ENCODE peak calls at places on chromosomes 2 and 18, in nine cellular contexts. Y is thoracic aorta, Z is GM23338, G is GM12878, J is colonic mucosa, U is suprapubic skin, F is gastrocnemius medialis, S is foreskin keratinocyte, O is testis. X is an unnamed sample.

GRCh38 chr2:214874694-214875093 is 65.2 kb upstream of the BARD1 start:
- DNase-seq in Y (no peak), Z (no peak), G (no peak), J (no peak), U (no peak), F (no peak), S (no peak), O (no peak), X (no peak)

GRCh38 chr2:84459944-84460429 is 907 bp upstream of the SUCLG1 start:
- DNase-seq in Y (no peak), Z (peak; percentile 34), G (no peak), J (no peak), U (no peak), F (no peak), S (no peak), O (no peak), X (no peak)

GRCh38 chr2:203594541-203594940 is 59.4 kb upstream of the RAPH1 start:
- DNase-seq in Y (no peak), Z (no peak), G (no peak), J (no peak), U (no peak), F (no peak), S (no peak), O (no peak), X (no peak)

GRCh38 chr2:9248363-9248762 is 41.8 kb downstream of the ASAP2 start:
- DNase-seq in Y (no peak), Z (no peak), G (no peak), J (peak; percentile 69), U (no peak), F (no peak), S (no peak), O (no peak), X (no peak)

GRCh38 chr18:40878371-40878770 is 1076.7 kb upstream of the PIK3C3 start:
- DNase-seq in Y (no peak), Z (peak; percentile 42), G (no peak), J (no peak), U (no peak), F (no peak), S (no peak), O (no peak), X (no peak)

GRCh38 chr2:97355887-97356286 is 233.8 kb downstream of the ANKRD36B start:
- DNase-seq in Y (no peak), Z (peak; percentile 24), G (no peak), J (no peak), U (no peak), F (no peak), S (no peak), O (no peak), X (no peak)

GRCh38 chr2:45469314-45470099 is 141.6 kb downstream of the SRBD1 start:
- DNase-seq in Y (no peak), Z (no peak), G (no peak), J (no peak), U (no peak), F (no peak), S (no peak), O (no peak), X (no peak)

GRCh38 chr2:27422958-27423357 is 5.5 kb upstream of the NRBP1 start:
- DNase-seq in Y (no peak), Z (no peak), G (no peak), J (no peak), U (no peak), F (no peak), S (no peak), O (no peak), X (no peak)

GRCh38 chr18:56139792-56140254 is 498.6 kb downstream of the TXNL1 start:
- DNase-seq in Y (no peak), Z (no peak), G (no peak), J (no peak), U (no peak), F (peak; percentile 62), S (no peak), O (peak; percentile 78), X (no peak)

GRCh38 chr2:144456680-144457079 is 63.2 kb downstream of the ZEB2 start:
- DNase-seq in Y (peak; percentile 38), Z (no peak), G (no peak), J (no peak), U (no peak), F (peak; percentile 63), S (no peak), O (peak; percentile 37), X (no peak)

GRCh38 chr2:111028720-111029119 is 92.0 kb upstream of the BCL2L11 start:
- DNase-seq in Y (no peak), Z (peak; percentile 9), G (no peak), J (peak; percentile 59), U (no peak), F (no peak), S (no peak), O (no peak), X (no peak)

GRCh38 chr2:168155036-168155435 is 92.4 kb downstream of the STK39 start:
- DNase-seq in Y (no peak), Z (no peak), G (no peak), J (no peak), U (no peak), F (no peak), S (no peak), O (no peak), X (no peak)

GRCh38 chr2:96097951-96098823 is 18.2 kb downstream of the ADRA2B start:
- DNase-seq in Y (no peak), Z (no peak), G (no peak), J (peak; percentile 10), U (peak; percentile 47), F (peak; percentile 4), S (no peak), O (peak; percentile 4), X (no peak)

GRCh38 chr2:43464546-43464945 is 131.3 kb downstream of the THADA start:
- DNase-seq in Y (no peak), Z (no peak), G (no peak), J (no peak), U (peak; percentile 83), F (peak; percentile 53), S (no peak), O (peak; percentile 62), X (no peak)

GRCh38 chr18:22605736-22606135 is 188.0 kb upstream of the CTAGE1 start:
- DNase-seq in Y (no peak), Z (no peak), G (no peak), J (no peak), U (no peak), F (no peak), S (no peak), O (no peak), X (no peak)
- H3K27ac ChIP-seq in Y (peak overlapping the region; percentile 93), Z (no peak overlapping the region), G (no peak overlapping the region), J (no peak overlapping the region), U (no peak overlapping the region), F (no peak overlapping the region), S (no peak overlapping the region), O (no peak overlapping the region), X (no peak overlapping the region)

GRCh38 chr2:221410487-221410886 is 161.6 kb downstream of the EPHA4 start:
- DNase-seq in Y (no peak), Z (no peak), G (no peak), J (no peak), U (no peak), F (no peak), S (no peak), O (no peak), X (no peak)

GRCh38 chr2:221420245-221420644 is 151.9 kb downstream of the EPHA4 start:
- DNase-seq in Y (no peak), Z (no peak), G (peak; percentile 12), J (no peak), U (no peak), F (no peak), S (no peak), O (no peak), X (no peak)

DNA sequence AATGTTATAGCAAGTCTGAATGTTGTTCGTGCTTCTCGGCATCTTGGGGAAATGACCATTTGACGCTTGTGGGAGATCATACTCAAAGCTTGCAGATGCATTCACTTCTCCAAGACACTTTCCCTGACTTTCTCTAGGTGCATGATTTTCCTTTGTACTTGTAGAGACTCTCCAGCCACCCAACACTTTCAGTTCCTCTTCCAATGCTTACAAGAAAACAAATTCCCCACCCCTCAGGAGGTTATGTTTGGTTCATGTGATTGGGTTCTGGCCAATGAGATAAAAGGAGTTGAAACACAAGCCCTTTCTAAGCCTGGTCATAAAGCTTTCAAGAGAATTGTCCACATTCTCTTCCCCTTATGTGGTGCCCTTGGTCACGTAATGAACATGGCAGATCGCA is 156.3 kb downstream of the EPHA4 start:
- DNase-seq in Y (no peak), Z (no peak), G (no peak), J (no peak), U (no peak), F (no peak), S (no peak), O (no peak), X (no peak)
- H3K27ac ChIP-seq in Y (no peak overlapping the region), Z (no peak overlapping the region), G (no peak overlapping the region), J (no peak overlapping the region), U (no peak overlapping the region), F (no peak overlapping the region), S (no peak overlapping the region), O (no peak overlapping the region), X (no peak overlapping the region)

GRCh38 chr2:234823196-234823876 is 128.5 kb upstream of the SH3BP4 start:
- DNase-seq in Y (no peak), Z (no peak), G (no peak), J (peak; percentile 19), U (no peak), F (peak; percentile 37), S (no peak), O (no peak), X (no peak)
- H3K27ac ChIP-seq in Y (peak overlapping the region; percentile 33), Z (no peak overlapping the region), G (no peak overlapping the region), J (no peak overlapping the region), U (peak overlapping the region; percentile 65), F (peak overlapping the region; percentile 41), S (no peak overlapping the region), O (no peak overlapping the region), X (no peak overlapping the region)

GRCh38 chr2:164975885-164976284 is 20.6 kb upstream of the SLC38A11 start:
- DNase-seq in Y (no peak), Z (no peak), G (no peak), J (no peak), U (no peak), F (no peak), S (no peak), O (no peak), X (no peak)

GRCh38 chr2:164972216-164972615 is 16.9 kb upstream of the SLC38A11 start:
- DNase-seq in Y (no peak), Z (no peak), G (no peak), J (no peak), U (no peak), F (no peak), S (no peak), O (no peak), X (no peak)

GRCh38 chr2:164976301-164976700 is 21.0 kb upstream of the SLC38A11 start:
- DNase-seq in Y (no peak), Z (no peak), G (no peak), J (no peak), U (no peak), F (no peak), S (no peak), O (no peak), X (no peak)

GRCh38 chr2:164969909-164970690 is 14.8 kb upstream of the SLC38A11 start:
- DNase-seq in Y (no peak), Z (no peak), G (no peak), J (no peak), U (no peak), F (no peak), S (no peak), O (no peak), X (no peak)

DNA sequence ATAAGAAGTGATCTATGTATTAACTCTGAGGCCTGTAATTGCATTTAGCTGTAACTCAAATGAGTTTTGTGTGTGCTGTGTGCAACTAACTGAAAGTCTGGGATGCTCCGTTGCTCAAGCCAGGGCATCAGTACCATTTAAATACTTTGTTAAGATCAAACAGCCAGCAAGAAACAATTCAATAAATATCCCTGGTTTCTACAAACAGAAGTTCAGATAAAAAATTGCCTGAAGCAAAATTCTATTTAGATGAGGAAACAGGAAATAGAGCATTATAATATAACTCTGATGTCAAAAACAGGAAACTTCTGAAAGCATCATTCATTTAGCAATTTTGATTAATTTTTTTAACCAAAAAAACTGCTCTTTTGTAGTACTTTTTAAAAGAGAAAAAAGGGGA is 18.9 kb upstream of the SLC38A11 start:
- DNase-seq in Y (no peak), Z (no peak), G (no peak), J (no peak), U (no peak), F (no peak), S (no peak), O (no peak), X (no peak)
- H3K27ac ChIP-seq in Y (no peak overlapping the region), Z (no peak overlapping the region), G (no peak overlapping the region), J (no peak overlapping the region), U (no peak overlapping the region), F (no peak overlapping the region), S (no peak overlapping the region), O (no peak overlapping the region), X (no peak overlapping the region)

X was measured in caudate nucleus.